ENCODE peak calls at places on chromosome 14, in six cellular contexts. One of them, this sample, is unnamed. For H3K27me3, the result is how much of the 10 kb centered on the place peaks cover.

GRCh38 chr14:20652996-20653975 is 11.8 kb upstream of the OR6S1 start:
- DNase-seq in cardiac muscle cell: peak
- DNase-seq in tibial artery: no peak
- DNase-seq in dorsolateral prefrontal cortex: no peak
- DNase-seq in ovary: no peak
- DNase-seq in left ventricle myocardium inferior: no peak
- DNase-seq in this sample: peak

GRCh38 chr14:103223818-103224352 is 100.6 kb downstream of the TNFAIP2 start:
- DNase-seq in cardiac muscle cell: no peak
- DNase-seq in tibial artery: no peak
- DNase-seq in dorsolateral prefrontal cortex: no peak
- DNase-seq in ovary: no peak
- DNase-seq in left ventricle myocardium inferior: no peak
- DNase-seq in this sample: no peak

GRCh38 chr14:61322011-61322798 is 826 bp downstream of the PRKCH start:
- DNase-seq in cardiac muscle cell: no peak
- DNase-seq in tibial artery: no peak
- DNase-seq in dorsolateral prefrontal cortex: no peak
- DNase-seq in ovary: peak
- DNase-seq in left ventricle myocardium inferior: peak
- DNase-seq in this sample: no peak

GRCh38 chr14:89936654-89937185 is 17.8 kb downstream of the EFCAB11 start:
- DNase-seq in cardiac muscle cell: no peak
- DNase-seq in tibial artery: no peak
- DNase-seq in dorsolateral prefrontal cortex: no peak
- DNase-seq in ovary: no peak
- DNase-seq in left ventricle myocardium inferior: no peak
- DNase-seq in this sample: no peak

GRCh38 chr14:71465316-71465715 is 466.9 kb upstream of the RGS6 start:
- DNase-seq in cardiac muscle cell: peak
- DNase-seq in tibial artery: no peak
- DNase-seq in dorsolateral prefrontal cortex: no peak
- DNase-seq in ovary: no peak
- DNase-seq in left ventricle myocardium inferior: no peak
- DNase-seq in this sample: no peak

GRCh38 chr14:49961270-49962222 is 68.7 kb downstream of the ARF6 start:
- DNase-seq in cardiac muscle cell: no peak
- DNase-seq in tibial artery: no peak
- DNase-seq in dorsolateral prefrontal cortex: no peak
- DNase-seq in ovary: no peak
- DNase-seq in left ventricle myocardium inferior: no peak
- DNase-seq in this sample: no peak

GRCh38 chr14:63492391-63492790 is 50.8 kb downstream of the PPP2R5E start:
- DNase-seq in cardiac muscle cell: peak
- DNase-seq in tibial artery: no peak
- DNase-seq in dorsolateral prefrontal cortex: no peak
- DNase-seq in ovary: no peak
- DNase-seq in left ventricle myocardium inferior: no peak
- DNase-seq in this sample: no peak

GRCh38 chr14:27411021-27411420 is 813.2 kb upstream of the NOVA1 start:
- DNase-seq in cardiac muscle cell: no peak
- DNase-seq in tibial artery: no peak
- DNase-seq in dorsolateral prefrontal cortex: no peak
- DNase-seq in ovary: no peak
- DNase-seq in left ventricle myocardium inferior: no peak
- DNase-seq in this sample: no peak

GRCh38 chr14:76918751-76919421 is 92.7 kb downstream of the LRRC74A start:
- DNase-seq in cardiac muscle cell: peak
- DNase-seq in tibial artery: peak
- DNase-seq in dorsolateral prefrontal cortex: peak
- DNase-seq in ovary: peak
- DNase-seq in left ventricle myocardium inferior: peak
- DNase-seq in this sample: peak

GRCh38 chr14:52325126-52325525 is 11.0 kb downstream of the PTGER2 start:
- DNase-seq in cardiac muscle cell: no peak
- DNase-seq in tibial artery: no peak
- DNase-seq in dorsolateral prefrontal cortex: no peak
- DNase-seq in ovary: no peak
- DNase-seq in left ventricle myocardium inferior: no peak
- DNase-seq in this sample: no peak

GRCh38 chr14:92581206-92581605 is 67.6 kb downstream of the RIN3 start:
- DNase-seq in cardiac muscle cell: no peak
- DNase-seq in tibial artery: no peak
- DNase-seq in dorsolateral prefrontal cortex: no peak
- DNase-seq in ovary: no peak
- DNase-seq in left ventricle myocardium inferior: no peak
- DNase-seq in this sample: no peak

GRCh38 chr14:26330982-26331381 is 266.9 kb downstream of the NOVA1 start:
- DNase-seq in cardiac muscle cell: no peak
- DNase-seq in tibial artery: no peak
- DNase-seq in dorsolateral prefrontal cortex: no peak
- DNase-seq in ovary: no peak
- DNase-seq in left ventricle myocardium inferior: no peak
- DNase-seq in this sample: peak

GRCh38 chr14:76827696-76828301 is 1.6 kb downstream of the LRRC74A start:
- DNase-seq in cardiac muscle cell: peak
- DNase-seq in tibial artery: no peak
- DNase-seq in dorsolateral prefrontal cortex: no peak
- DNase-seq in ovary: peak
- DNase-seq in left ventricle myocardium inferior: peak
- DNase-seq in this sample: no peak

GRCh38 chr14:77238996-77239395 is 32.0 kb downstream of the NGB start:
- DNase-seq in cardiac muscle cell: no peak
- DNase-seq in tibial artery: no peak
- DNase-seq in dorsolateral prefrontal cortex: no peak
- DNase-seq in ovary: no peak
- DNase-seq in left ventricle myocardium inferior: no peak
- DNase-seq in this sample: peak

GRCh38 chr14:41604793-41605534 is 1.7 kb upstream of the LRFN5 start:
- DNase-seq in cardiac muscle cell: peak
- DNase-seq in tibial artery: no peak
- DNase-seq in dorsolateral prefrontal cortex: peak
- DNase-seq in ovary: peak
- DNase-seq in left ventricle myocardium inferior: peak
- DNase-seq in this sample: peak

GRCh38 chr14:90491868-90492560 is 95.2 kb downstream of the CALM1 start:
- DNase-seq in cardiac muscle cell: peak
- DNase-seq in tibial artery: no peak
- DNase-seq in dorsolateral prefrontal cortex: peak
- DNase-seq in ovary: no peak
- DNase-seq in left ventricle myocardium inferior: no peak
- DNase-seq in this sample: no peak

GRCh38 chr14:22008766-22009165 is 335.1 kb upstream of the OR4E1 start:
- DNase-seq in cardiac muscle cell: no peak
- DNase-seq in tibial artery: no peak
- DNase-seq in dorsolateral prefrontal cortex: no peak
- DNase-seq in ovary: no peak
- DNase-seq in left ventricle myocardium inferior: no peak
- DNase-seq in this sample: no peak

GRCh38 chr14:80427101-80427500 is 215.8 kb upstream of the DIO2 start:
- DNase-seq in cardiac muscle cell: peak
- DNase-seq in tibial artery: no peak
- DNase-seq in dorsolateral prefrontal cortex: no peak
- DNase-seq in ovary: no peak
- DNase-seq in left ventricle myocardium inferior: no peak
- DNase-seq in this sample: no peak

GRCh38 chr14:92501891-92502351 is 11.7 kb upstream of the RIN3 start:
- DNase-seq in cardiac muscle cell: peak
- DNase-seq in tibial artery: no peak
- DNase-seq in dorsolateral prefrontal cortex: no peak
- DNase-seq in ovary: no peak
- DNase-seq in left ventricle myocardium inferior: no peak
- DNase-seq in this sample: no peak

GRCh38 chr14:61832783-61833182 is 70.6 kb downstream of the SNAPC1 start:
- DNase-seq in cardiac muscle cell: no peak
- DNase-seq in tibial artery: no peak
- DNase-seq in dorsolateral prefrontal cortex: no peak
- DNase-seq in ovary: no peak
- DNase-seq in left ventricle myocardium inferior: no peak
- DNase-seq in this sample: no peak

GRCh38 chr14:95432152-95433093 is 84.0 kb downstream of the SYNE3 start:
- DNase-seq in cardiac muscle cell: peak
- DNase-seq in tibial artery: no peak
- DNase-seq in dorsolateral prefrontal cortex: no peak
- DNase-seq in ovary: peak
- DNase-seq in left ventricle myocardium inferior: peak
- DNase-seq in this sample: peak

GRCh38 chr14:22333408-22334274 is 255.4 kb downstream of the DAD1 start:
- DNase-seq in cardiac muscle cell: peak
- DNase-seq in tibial artery: no peak
- DNase-seq in dorsolateral prefrontal cortex: no peak
- DNase-seq in ovary: no peak
- DNase-seq in left ventricle myocardium inferior: no peak
- DNase-seq in this sample: no peak

GRCh38 chr14:79077096-79077495 is 906.9 kb downstream of the NRXN3 start:
- DNase-seq in cardiac muscle cell: no peak
- DNase-seq in tibial artery: no peak
- DNase-seq in dorsolateral prefrontal cortex: no peak
- DNase-seq in ovary: no peak
- DNase-seq in left ventricle myocardium inferior: no peak
- DNase-seq in this sample: no peak

GRCh38 chr14:68789798-68790655 is 2.8 kb downstream of the ZFP36L1 start:
- DNase-seq in cardiac muscle cell: peak
- DNase-seq in tibial artery: no peak
- DNase-seq in dorsolateral prefrontal cortex: no peak
- DNase-seq in ovary: no peak
- DNase-seq in left ventricle myocardium inferior: no peak
- DNase-seq in this sample: peak

GRCh38 chr14:69036757-69037506 is 57.8 kb upstream of the ACTN1 start:
- DNase-seq in cardiac muscle cell: no peak
- DNase-seq in tibial artery: no peak
- DNase-seq in dorsolateral prefrontal cortex: no peak
- DNase-seq in ovary: no peak
- DNase-seq in left ventricle myocardium inferior: no peak
- DNase-seq in this sample: peak

GRCh38 chr14:25090716-25091454 is 40.9 kb upstream of the STXBP6 start:
- DNase-seq in cardiac muscle cell: peak
- DNase-seq in tibial artery: no peak
- DNase-seq in dorsolateral prefrontal cortex: no peak
- DNase-seq in ovary: no peak
- DNase-seq in left ventricle myocardium inferior: no peak
- DNase-seq in this sample: peak

GRCh38 chr14:68705741-68706283 is 87.1 kb downstream of the ZFP36L1 start:
- DNase-seq in cardiac muscle cell: no peak
- DNase-seq in tibial artery: no peak
- DNase-seq in dorsolateral prefrontal cortex: no peak
- DNase-seq in ovary: no peak
- DNase-seq in left ventricle myocardium inferior: no peak
- DNase-seq in this sample: no peak

GRCh38 chr14:50040401-50040775 is 76.0 kb downstream of the VCPKMT start:
- DNase-seq in cardiac muscle cell: peak
- DNase-seq in tibial artery: no peak
- DNase-seq in dorsolateral prefrontal cortex: no peak
- DNase-seq in ovary: no peak
- DNase-seq in left ventricle myocardium inferior: no peak
- DNase-seq in this sample: no peak

GRCh38 chr14:50601405-50601804 is 41.5 kb downstream of the ATL1 start:
- DNase-seq in cardiac muscle cell: peak
- DNase-seq in tibial artery: no peak
- DNase-seq in dorsolateral prefrontal cortex: no peak
- DNase-seq in ovary: no peak
- DNase-seq in left ventricle myocardium inferior: no peak
- DNase-seq in this sample: no peak

GRCh38 chr14:81401420-81402122 is 1.4 kb upstream of the STON2 start:
- DNase-seq in cardiac muscle cell: peak
- DNase-seq in tibial artery: no peak
- DNase-seq in dorsolateral prefrontal cortex: no peak
- DNase-seq in ovary: no peak
- DNase-seq in left ventricle myocardium inferior: no peak
- DNase-seq in this sample: no peak

GRCh38 chr14:62436256-62436655 is 609.0 kb downstream of the KCNH5 start:
- DNase-seq in cardiac muscle cell: no peak
- DNase-seq in tibial artery: no peak
- DNase-seq in dorsolateral prefrontal cortex: no peak
- DNase-seq in ovary: no peak
- DNase-seq in left ventricle myocardium inferior: no peak
- DNase-seq in this sample: no peak

GRCh38 chr14:34331728-34332623 is 130.1 kb downstream of the SPTSSA start:
- DNase-seq in cardiac muscle cell: peak
- DNase-seq in tibial artery: peak
- DNase-seq in dorsolateral prefrontal cortex: peak
- DNase-seq in ovary: peak
- DNase-seq in left ventricle myocardium inferior: peak
- DNase-seq in this sample: peak
- H3K27ac ChIP-seq in cardiac muscle cell: peak
- H3K27ac ChIP-seq in tibial artery: no peak
- H3K27ac ChIP-seq in dorsolateral prefrontal cortex: no peak
- H3K27ac ChIP-seq in ovary: no peak
- H3K27ac ChIP-seq in left ventricle myocardium inferior: no peak
- H3K27ac ChIP-seq in this sample: no peak

DNA sequence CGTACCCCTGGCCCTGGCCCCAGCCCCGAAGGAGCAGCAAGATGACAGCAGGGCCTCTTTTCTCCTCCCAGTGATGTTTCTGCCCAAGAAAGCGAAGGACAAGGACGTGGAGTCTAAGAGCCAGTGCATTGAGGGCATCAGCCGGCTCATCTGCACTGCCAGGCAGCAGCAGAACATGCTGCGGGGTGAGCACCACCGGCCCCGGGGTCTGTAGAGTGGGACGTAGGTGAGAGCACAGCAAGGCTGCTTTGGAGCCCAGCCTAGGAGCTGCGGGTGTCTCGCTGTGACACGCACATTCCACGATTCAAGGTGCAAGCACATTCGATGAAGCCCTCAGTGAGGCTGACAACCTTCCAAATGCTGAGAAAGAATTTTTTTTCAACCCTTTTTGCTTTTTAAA is 5.2 kb upstream of the TEX22 start:
- DNase-seq in cardiac muscle cell: no peak
- DNase-seq in tibial artery: no peak
- DNase-seq in dorsolateral prefrontal cortex: no peak
- DNase-seq in ovary: no peak
- DNase-seq in left ventricle myocardium inferior: peak
- DNase-seq in this sample: no peak
- H3K27me3 ChIP-seq in cardiac muscle cell: under half
- H3K27me3 ChIP-seq in tibial artery: under half
- H3K27me3 ChIP-seq in dorsolateral prefrontal cortex: under half
- H3K27me3 ChIP-seq in ovary: under half
- H3K27me3 ChIP-seq in left ventricle myocardium inferior: under half
- H3K27me3 ChIP-seq in this sample: under half

DNA sequence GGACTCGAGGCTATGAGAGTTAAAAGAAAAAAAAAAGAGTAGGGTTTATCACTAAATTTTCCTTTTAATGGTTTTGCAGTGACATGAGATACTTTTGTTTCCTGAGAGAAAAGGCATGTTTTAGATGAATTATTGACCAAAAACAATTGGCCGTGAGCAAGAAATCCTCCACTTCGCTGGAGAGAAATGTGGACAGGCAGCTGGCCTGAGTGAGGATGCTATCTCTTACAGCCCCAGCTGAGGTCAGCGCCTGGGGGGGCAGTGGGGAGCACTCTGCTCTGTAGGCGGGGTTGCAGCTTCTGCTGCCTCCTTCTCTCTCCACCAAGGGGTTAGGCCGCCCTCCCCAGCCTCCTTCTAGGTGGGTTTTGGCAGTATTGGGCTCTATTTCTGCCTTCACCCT is 54.6 kb downstream of the PRIMA1 start:
- DNase-seq in cardiac muscle cell: no peak
- DNase-seq in tibial artery: no peak
- DNase-seq in dorsolateral prefrontal cortex: peak
- DNase-seq in ovary: no peak
- DNase-seq in left ventricle myocardium inferior: no peak
- DNase-seq in this sample: no peak
- H3K27ac ChIP-seq in cardiac muscle cell: no peak
- H3K27ac ChIP-seq in tibial artery: no peak
- H3K27ac ChIP-seq in dorsolateral prefrontal cortex: peak
- H3K27ac ChIP-seq in ovary: no peak
- H3K27ac ChIP-seq in left ventricle myocardium inferior: no peak
- H3K27ac ChIP-seq in this sample: no peak

GRCh38 chr14:101411770-101412169 is 149.5 kb upstream of the DIO3 start:
- DNase-seq in cardiac muscle cell: no peak
- DNase-seq in tibial artery: no peak
- DNase-seq in dorsolateral prefrontal cortex: no peak
- DNase-seq in ovary: no peak
- DNase-seq in left ventricle myocardium inferior: no peak
- DNase-seq in this sample: no peak
- H3K27me3 ChIP-seq in cardiac muscle cell: under half
- H3K27me3 ChIP-seq in tibial artery: under half
- H3K27me3 ChIP-seq in dorsolateral prefrontal cortex: under half
- H3K27me3 ChIP-seq in ovary: under half
- H3K27me3 ChIP-seq in left ventricle myocardium inferior: half or more
- H3K27me3 ChIP-seq in this sample: under half

This sample was measured in testis.